ENCODE peak calls at places on chromosomes 2 and 18, in seven cellular contexts. D, T, Z, L, P, H and K are unnamed samples.

GRCh38 chr2:11342561-11343343 is 1.7 kb downstream of the ROCK2 start:
- DNase-seq in H (peak), T (peak), Z (no peak), P (peak), L (no peak), D (peak), K (peak)

GRCh38 chr18:77111449-77112160 is 21.0 kb downstream of the MBP start:
- DNase-seq in Z (no peak), P (no peak), H (no peak), L (no peak), D (no peak), T (no peak), K (no peak)

GRCh38 chr2:144501118-144501517 is 18.8 kb downstream of the ZEB2 start:
- DNase-seq in T (no peak), L (no peak), P (peak), D (no peak), Z (no peak), H (peak), K (no peak)

GRCh38 chr2:23066701-23067100 is 318.3 kb upstream of the KLHL29 start:
- DNase-seq in T (no peak), L (no peak), Z (no peak), D (no peak), H (no peak), P (no peak), K (no peak)

GRCh38 chr2:19580264-19580663 is 221.8 kb upstream of the OSR1 start:
- DNase-seq in D (no peak), P (no peak), L (no peak), T (no peak), H (no peak), Z (no peak), K (no peak)

GRCh38 chr2:21372654-21373053 is 248.9 kb downstream of the TDRD15 start:
- DNase-seq in Z (no peak), P (peak), D (no peak), H (peak), L (peak), T (peak), K (peak)

GRCh38 chr2:627340-627709 is 49.9 kb downstream of the TMEM18 start:
- DNase-seq in H (no peak), D (no peak), L (no peak), P (no peak), T (peak), Z (no peak), K (no peak)

GRCh38 chr2:109188485-109188868 is 59.5 kb downstream of the SH3RF3 start:
- DNase-seq in D (no peak), L (peak), P (no peak), Z (no peak), H (no peak), T (no peak), K (no peak)

GRCh38 chr2:109032229-109032800 is 43.3 kb upstream of the EDAR start:
- DNase-seq in L (no peak), Z (no peak), D (no peak), H (no peak), T (no peak), P (no peak), K (no peak)

GRCh38 chr2:237025090-237025865 is 60.4 kb upstream of the COPS8 start:
- DNase-seq in D (peak), T (no peak), H (peak), L (no peak), Z (no peak), P (peak), K (no peak)

GRCh38 chr2:191582355-191582754 is 95.6 kb upstream of the NABP1 start:
- DNase-seq in D (no peak), P (peak), H (peak), T (no peak), Z (no peak), L (no peak), K (no peak)

GRCh38 chr2:61247204-61247812 is 85.3 kb downstream of the C2orf74 start:
- DNase-seq in P (no peak), Z (no peak), T (no peak), D (no peak), L (no peak), H (peak), K (no peak)

GRCh38 chr2:224165901-224166319 is 126.8 kb upstream of the SERPINE2 start:
- DNase-seq in D (no peak), Z (no peak), P (peak), T (no peak), L (no peak), H (peak), K (no peak)

GRCh38 chr2:36356990-36357505 is 1.5 kb downstream of the CRIM1 start:
- DNase-seq in D (no peak), P (peak), L (no peak), T (peak), H (peak), Z (peak), K (peak)

GRCh38 chr2:188345020-188345419 is 53.3 kb downstream of the GULP1 start:
- DNase-seq in P (no peak), T (no peak), L (no peak), Z (no peak), D (no peak), H (no peak), K (no peak)

GRCh38 chr2:85277416-85278158 is 50.2 kb downstream of the TGOLN2 start:
- DNase-seq in H (peak), T (peak), L (peak), D (no peak), P (no peak), Z (no peak), K (no peak)

GRCh38 chr18:70334728-70335329 is 46.0 kb downstream of the SOCS6 start:
- DNase-seq in L (no peak), D (no peak), P (peak), H (peak), Z (no peak), T (no peak), K (no peak)

GRCh38 chr18:74249181-74249968 is 42.4 kb downstream of the CYB5A start:
- DNase-seq in D (no peak), L (no peak), P (no peak), T (no peak), H (peak), Z (no peak), K (no peak)

GRCh38 chr2:239075918-239076727 is 228.2 kb downstream of the TWIST2 start:
- DNase-seq in T (no peak), Z (no peak), H (no peak), D (no peak), L (no peak), P (no peak), K (no peak)

GRCh38 chr2:185222311-185222710 is 516.3 kb upstream of the FSIP2 start:
- DNase-seq in H (no peak), L (no peak), P (peak), Z (no peak), T (no peak), D (no peak), K (no peak)

GRCh38 chr2:172465417-172466334 is 38.3 kb downstream of the ITGA6 start:
- DNase-seq in Z (peak), L (peak), T (peak), H (peak), P (peak), D (no peak), K (peak)
- H3K4me2 ChIP-seq in Z (peak), L (no peak), T (no peak), H (peak), P (peak), D (no peak), K (no peak)

GRCh38 chr18:28332071-28332470 is 155.1 kb upstream of the CDH2 start:
- DNase-seq in H (no peak), D (no peak), P (no peak), L (no peak), T (no peak), Z (no peak), K (no peak)

GRCh38 chr18:28331551-28331950 is 154.6 kb upstream of the CDH2 start:
- DNase-seq in P (no peak), Z (no peak), D (no peak), H (no peak), L (no peak), T (no peak), K (no peak)
- H3K27ac ChIP-seq in P (no peak), Z (no peak), D (no peak), H (no peak), L (no peak), T (no peak), K (no peak)

DNA sequence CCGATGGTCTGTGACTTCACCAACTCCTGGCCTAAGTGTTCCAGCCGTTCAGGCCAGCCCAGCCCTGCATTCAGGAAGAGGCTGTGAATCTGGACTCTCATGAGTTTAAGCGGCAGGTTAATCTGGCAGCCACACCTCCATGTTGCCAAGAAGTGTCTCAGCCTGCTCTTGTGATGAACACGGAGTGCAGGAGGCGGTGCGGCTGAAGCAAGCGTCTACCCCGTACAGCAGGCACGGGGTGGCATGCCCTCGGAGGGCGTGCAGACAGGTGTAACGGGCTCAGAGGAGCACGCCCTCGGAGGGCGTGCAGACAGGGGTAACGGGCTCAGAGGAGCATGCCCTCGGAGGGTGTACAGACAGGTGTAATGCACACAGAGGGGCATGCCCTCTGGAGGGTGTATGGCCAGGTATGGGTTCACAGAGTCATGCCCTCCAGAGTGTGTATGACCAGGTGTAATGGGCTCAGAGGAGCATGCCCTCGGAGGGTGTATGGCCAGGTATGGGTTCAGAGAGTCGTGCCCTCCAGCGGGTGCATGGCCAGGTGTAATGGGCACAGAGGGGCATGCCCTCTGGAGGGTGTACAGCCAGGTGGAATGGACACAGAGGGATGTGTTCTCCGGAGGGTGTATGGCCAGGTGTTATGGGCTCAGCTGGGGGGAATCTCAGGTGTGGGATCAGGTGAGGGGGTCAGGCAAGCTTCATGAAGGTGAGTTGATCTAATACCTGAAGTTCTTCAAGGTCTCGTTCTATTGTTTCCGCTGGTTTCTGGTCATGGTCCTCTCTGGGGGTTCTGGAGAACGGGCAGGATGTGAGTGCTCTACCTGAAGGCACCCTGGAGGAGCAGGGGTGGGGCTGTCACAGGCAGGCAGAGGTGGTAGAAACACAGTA is 22.6 kb downstream of the CROCC2 start:
- DNase-seq in P (no peak), H (no peak), L (no peak), D (no peak), T (no peak), Z (no peak), K (no peak)
- TF ChIP-seq EZH2phosphoT487 in P (no peak), H (no peak), L (no peak), D (no peak), T (no peak), Z (no peak), K (no peak)

DNA sequence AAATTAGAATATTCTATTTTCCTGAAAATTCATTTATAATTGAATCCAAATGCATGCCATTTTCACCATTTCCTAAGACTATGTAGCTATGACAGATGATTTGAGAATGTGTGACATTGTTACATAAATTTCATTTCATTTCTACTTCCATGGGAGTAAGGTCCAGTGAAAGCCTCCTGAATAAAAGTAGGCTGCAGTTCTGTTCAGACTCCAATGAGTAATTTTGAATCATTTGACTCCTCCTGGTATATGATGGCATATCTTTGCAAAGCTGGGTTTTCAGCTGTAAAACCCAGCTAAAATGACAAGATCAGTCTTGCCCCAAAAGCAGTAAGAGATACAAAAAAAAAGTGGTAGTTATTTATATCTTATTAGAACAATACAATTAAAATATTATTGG is 101.0 kb upstream of the DNAJC10 start:
- DNase-seq in L (no peak), P (no peak), T (no peak), H (peak), Z (no peak), D (no peak), K (no peak)
- H3K4me2 ChIP-seq in L (no peak), P (no peak), T (no peak), H (peak), Z (no peak), D (no peak), K (no peak)

GRCh38 chr2:43196773-43197567 is 29.4 kb downstream of the ZFP36L2 start:
- DNase-seq in D (no peak), L (no peak), T (no peak), P (no peak), H (peak), Z (no peak), K (no peak)
- H3K27ac ChIP-seq in D (no peak), L (no peak), T (no peak), P (no peak), H (no peak), Z (no peak), K (no peak)

GRCh38 chr2:140654565-140654964 is 1476.3 kb downstream of the LRP1B start:
- DNase-seq in H (no peak), L (no peak), Z (no peak), T (no peak), P (no peak), D (no peak), K (no peak)
- TF ChIP-seq EZH2phosphoT487 in H (no peak), L (no peak), Z (no peak), T (no peak), P (no peak), D (no peak), K (no peak)

DNA sequence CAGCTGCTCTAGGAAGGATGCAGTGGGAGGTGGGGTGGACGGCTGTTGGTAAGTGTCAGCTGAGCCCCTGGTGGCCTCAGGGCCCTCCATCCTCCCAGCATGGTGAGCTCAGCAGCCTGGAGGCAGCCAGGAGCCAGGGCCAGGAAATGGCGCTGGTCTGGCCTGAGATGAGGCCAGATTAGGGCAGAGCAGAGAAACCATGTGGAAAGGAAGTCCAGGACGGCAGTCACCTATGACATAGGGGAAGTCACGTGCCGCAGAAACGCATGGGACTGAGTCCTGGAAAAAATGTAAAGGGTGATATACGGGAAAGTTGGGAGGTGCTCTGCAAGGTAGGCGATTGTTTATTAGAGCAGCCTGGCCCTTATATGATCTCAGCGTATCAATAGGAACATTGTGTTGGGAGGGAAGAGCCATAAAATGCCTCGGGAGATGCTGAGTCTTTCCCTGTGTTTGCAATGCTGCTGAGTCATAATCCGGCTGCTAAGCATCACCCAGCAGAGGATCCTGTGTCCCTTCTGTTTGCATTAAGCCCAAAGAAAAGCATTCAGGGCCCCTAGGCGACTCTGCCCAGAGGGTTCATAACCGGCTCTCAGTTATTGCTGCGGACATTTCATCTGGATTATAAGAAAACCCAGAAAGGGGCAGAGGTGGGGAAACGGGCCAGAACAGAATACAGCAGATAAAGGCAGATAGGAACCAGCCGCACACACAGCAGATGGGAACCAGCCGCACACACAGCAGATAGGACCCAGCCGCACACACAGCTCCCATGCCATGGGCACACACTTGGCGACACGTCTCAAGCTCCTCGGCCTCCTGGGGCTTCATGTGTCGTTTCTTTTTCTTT is 30.3 kb upstream of the B3GNT7 start:
- DNase-seq in Z (no peak), T (no peak), H (peak), P (peak), L (no peak), D (no peak), K (peak)
- H3K4me2 ChIP-seq in Z (no peak), T (no peak), H (no peak), P (peak), L (no peak), D (peak), K (no peak)

GRCh38 chr2:207869784-207870778 is 100.4 kb upstream of the FZD5 start:
- DNase-seq in L (no peak), P (peak), Z (peak), H (peak), D (no peak), T (no peak), K (no peak)
- H3K27ac ChIP-seq in L (peak), P (peak), Z (no peak), H (peak), D (no peak), T (no peak), K (no peak)

DNA sequence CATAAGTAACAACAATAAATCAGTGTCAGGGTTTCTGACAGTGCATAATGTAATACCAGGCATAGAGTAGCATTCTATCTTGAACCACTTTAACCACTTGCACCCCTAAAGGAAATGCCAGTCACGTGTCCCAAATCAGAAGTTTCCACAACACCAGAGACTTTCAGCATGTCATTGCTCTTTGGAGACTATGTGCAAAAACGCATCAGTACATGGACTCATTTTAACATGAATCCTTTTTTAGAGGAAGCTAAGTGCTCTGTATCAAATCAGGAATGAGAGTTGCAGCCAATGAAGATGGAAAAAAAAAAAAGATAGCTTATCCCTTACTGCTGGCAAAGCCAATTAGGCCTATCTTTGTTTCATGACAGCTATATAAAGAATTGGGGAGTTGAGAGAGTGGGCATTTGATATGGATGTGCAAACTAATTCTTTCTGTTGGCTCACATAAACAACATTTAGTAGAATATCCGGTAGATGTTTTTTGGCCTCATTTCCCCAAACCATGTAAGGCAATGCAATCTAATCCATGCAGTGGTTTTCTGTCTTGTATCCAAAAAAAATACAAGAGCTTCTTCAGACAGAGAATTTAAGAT is 353.1 kb downstream of the IRS1 start:
- DNase-seq in P (no peak), H (peak), L (no peak), T (no peak), D (no peak), Z (no peak), K (no peak)
- TF ChIP-seq EZH2phosphoT487 in P (no peak), H (no peak), L (no peak), T (no peak), D (no peak), Z (no peak), K (no peak)